ENCODE peak calls at places on chromosomes 1 and 21, in four cellular contexts. H, I, E and L are unnamed samples.

GRCh38 chr1:204821924-204822323 is 48.7 kb upstream of the NFASC start:
- DNase-seq in H (no peak), E (no peak), I (no peak), L (no peak)

GRCh38 chr21:34065015-34065414 is 8.4 kb upstream of the MRPS6 start:
- DNase-seq in H (no peak), I (no peak), E (no peak), L (no peak)

GRCh38 chr1:222443566-222443965 is 104.3 kb downstream of the HHIPL2 start:
- DNase-seq in H (no peak), I (no peak), E (no peak), L (no peak)

GRCh38 chr1:31725777-31726535 is 22.1 kb upstream of the COL16A1 start:
- DNase-seq in I (no peak), H (no peak), E (no peak), L (peak)

GRCh38 chr21:25963186-25963585 is 207.4 kb downstream of the APP start:
- DNase-seq in E (no peak), H (no peak), I (peak), L (no peak)

GRCh38 chr1:182149411-182149965 is 88.0 kb upstream of the ZNF648 start:
- DNase-seq in H (no peak), E (no peak), I (peak), L (no peak)

GRCh38 chr1:216140650-216141547 is 282.3 kb downstream of the USH2A start:
- DNase-seq in I (no peak), H (no peak), E (no peak), L (no peak)

GRCh38 chr1:227890451-227891222 is 57.1 kb downstream of the WNT9A start:
- DNase-seq in I (no peak), E (no peak), H (no peak), L (peak)

GRCh38 chr1:7390604-7391000 is 380.5 kb upstream of the VAMP3 start:
- DNase-seq in H (no peak), E (no peak), I (no peak), L (no peak)

GRCh38 chr1:25616080-25616931 is at the start of gene MAN1C1:
- DNase-seq in H (peak), I (peak), E (no peak), L (peak)

GRCh38 chr1:31238986-31239613 is 587 bp downstream of the NKAIN1 start:
- DNase-seq in H (no peak), E (no peak), I (peak), L (peak)

GRCh38 chr1:8415526-8416278 is 97.8 kb downstream of the SLC45A1 start:
- DNase-seq in E (no peak), H (no peak), I (no peak), L (no peak)

GRCh38 chr1:74733616-74734484 is 898 bp downstream of the TYW3 start:
- DNase-seq in E (no peak), I (peak), H (peak), L (peak)

GRCh38 chr1:27504588-27505419 is 14.8 kb upstream of the WASF2 start:
- DNase-seq in E (no peak), H (peak), I (no peak), L (peak)

GRCh38 chr1:53835491-53835890 is 2.6 kb downstream of the NDC1 start:
- DNase-seq in H (no peak), I (no peak), E (no peak), L (no peak)

GRCh38 chr1:222167111-222167510 is 380.8 kb downstream of the HHIPL2 start:
- DNase-seq in H (no peak), E (peak), I (peak), L (peak)

GRCh38 chr1:53024117-53024516 is 37.9 kb upstream of the PODN start:
- DNase-seq in H (no peak), I (no peak), E (no peak), L (no peak)

GRCh38 chr1:212261361-212261929 is 23.8 kb upstream of the PPP2R5A start:
- DNase-seq in I (no peak), E (no peak), H (no peak), L (no peak)

GRCh38 chr1:36866168-36866814 is 168.0 kb downstream of the GRIK3 start:
- DNase-seq in I (no peak), H (no peak), E (no peak), L (no peak)

GRCh38 chr1:194045416-194045815 is 859.0 kb upstream of the B3GALT2 start:
- DNase-seq in E (no peak), I (peak), H (no peak), L (no peak)

GRCh38 chr1:111988743-111989453 is 570 bp downstream of the KCND3 start:
- DNase-seq in I (no peak), H (no peak), E (no peak), L (peak)

GRCh38 chr1:72845342-72845741 is 563.0 kb upstream of the NEGR1 start:
- DNase-seq in H (peak), E (no peak), I (peak), L (no peak)

GRCh38 chr1:55724551-55725325 is 509.6 kb upstream of the USP24 start:
- DNase-seq in E (no peak), H (no peak), I (peak), L (no peak)

GRCh38 chr1:54787604-54788003 is 13.5 kb downstream of the TTC22 start:
- DNase-seq in I (no peak), E (no peak), H (no peak), L (no peak)

GRCh38 chr1:30734106-30734505 is 10.7 kb upstream of the MATN1 start:
- DNase-seq in I (no peak), H (no peak), E (no peak), L (no peak)

GRCh38 chr1:63317007-63317813 is 5.2 kb upstream of the FOXD3 start:
- DNase-seq in I (peak), H (peak), E (no peak), L (peak)

GRCh38 chr1:29162476-29163138 is 19.1 kb downstream of the SRSF4 start:
- DNase-seq in H (no peak), I (no peak), E (no peak), L (no peak)

GRCh38 chr1:223074427-223074826 is 68.6 kb downstream of the TLR5 start:
- DNase-seq in H (no peak), I (no peak), E (no peak), L (no peak)

GRCh38 chr1:227786673-227787512 is 28.6 kb upstream of the PRSS38 start:
- DNase-seq in E (no peak), H (no peak), I (no peak), L (peak)

GRCh38 chr1:77513839-77514763 is 168.4 kb downstream of the ZZZ3 start:
- DNase-seq in H (no peak), I (no peak), E (no peak), L (no peak)

GRCh38 chr1:181100015-181100905 is 11.8 kb downstream of the IER5 start:
- DNase-seq in E (no peak), H (peak), I (no peak), L (no peak)

GRCh38 chr1:111656093-111657017 is 36.8 kb downstream of the RAP1A start:
- DNase-seq in E (no peak), I (peak), H (peak), L (peak)

GRCh38 chr1:39269791-39270342 is 65.4 kb downstream of the MACF1 start:
- DNase-seq in I (peak), E (peak), H (peak), L (no peak)

GRCh38 chr1:232471250-232471649 is 158.7 kb downstream of the SIPA1L2 start:
- DNase-seq in H (no peak), E (no peak), I (no peak), L (no peak)

GRCh38 chr1:41955461-41956159 is 36.9 kb upstream of the HIVEP3 start:
- DNase-seq in I (peak), H (no peak), E (peak), L (no peak)

GRCh38 chr1:155250633-155251449 is 4.4 kb downstream of the ENTREP3 start:
- DNase-seq in H (peak), E (peak), I (peak), L (peak)

GRCh38 chr1:2412773-2413494 is 570 bp upstream of the PEX10 start:
- DNase-seq in H (peak), E (no peak), I (peak), L (peak)

GRCh38 chr1:172997941-172998361 is 52.8 kb downstream of the TNFSF18 start:
- DNase-seq in E (no peak), I (no peak), H (no peak), L (no peak)

DNA sequence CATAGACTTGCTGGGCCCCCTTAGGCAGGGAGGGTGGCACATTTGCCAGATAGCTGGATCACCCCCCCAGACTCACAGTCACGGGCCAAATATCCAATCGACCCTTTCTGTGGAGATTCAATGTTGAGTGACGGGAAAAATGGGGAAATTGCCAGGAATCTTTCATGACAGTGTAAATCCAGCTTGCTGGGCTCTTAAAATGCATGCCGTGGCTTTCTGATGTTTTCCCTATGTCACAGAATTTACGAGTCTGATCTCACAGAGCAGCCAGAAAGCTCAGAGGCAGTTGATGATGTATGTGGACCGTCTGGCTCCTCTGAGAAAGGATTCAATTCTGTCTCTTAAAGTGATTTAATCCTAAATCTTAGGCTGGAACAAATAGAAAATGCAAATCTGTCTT is 150.1 kb upstream of the ZNF644 start:
- DNase-seq in I (no peak), E (no peak), H (no peak), L (no peak)
- TF ChIP-seq SMC3 in I (no peak), E (no peak), H (no peak), L (no peak)

GRCh38 chr21:45854702-45855247 is 126.8 kb upstream of the COL6A1 start:
- DNase-seq in E (no peak), H (no peak), I (no peak), L (no peak)

GRCh38 chr21:45855248-45855801 is 126.2 kb upstream of the COL6A1 start:
- DNase-seq in I (no peak), H (no peak), E (no peak), L (no peak)

GRCh38 chr21:45856422-45856821 is 125.1 kb upstream of the COL6A1 start:
- DNase-seq in I (no peak), H (no peak), E (no peak), L (no peak)

GRCh38 chr21:45852886-45853400 is 128.6 kb upstream of the COL6A1 start:
- DNase-seq in E (no peak), I (no peak), H (no peak), L (no peak)

GRCh38 chr21:45853703-45854342 is 127.7 kb upstream of the COL6A1 start:
- DNase-seq in H (no peak), I (no peak), E (no peak), L (no peak)
- TF ChIP-seq PBX3 in H (no peak), I (no peak), E (no peak), L (no peak)

GRCh38 chr1:162397943-162398560 is 13.9 kb downstream of the SH2D1B start:
- DNase-seq in I (no peak), H (no peak), E (no peak), L (no peak)

GRCh38 chr1:162397039-162397448 is 14.9 kb downstream of the SH2D1B start:
- DNase-seq in H (no peak), I (peak), E (no peak), L (no peak)

GRCh38 chr1:162396201-162396906 is 14.8 kb downstream of the C1orf226 start:
- DNase-seq in E (no peak), H (no peak), I (no peak), L (no peak)

GRCh38 chr1:162400790-162401189 is 11.1 kb downstream of the SH2D1B start:
- DNase-seq in E (no peak), I (no peak), H (no peak), L (no peak)

GRCh38 chr1:162398999-162399580 is 12.8 kb downstream of the SH2D1B start:
- DNase-seq in H (no peak), E (no peak), I (no peak), L (no peak)
- TF ChIP-seq SMC3 in H (no peak), E (no peak), I (no peak), L (no peak)

DNA sequence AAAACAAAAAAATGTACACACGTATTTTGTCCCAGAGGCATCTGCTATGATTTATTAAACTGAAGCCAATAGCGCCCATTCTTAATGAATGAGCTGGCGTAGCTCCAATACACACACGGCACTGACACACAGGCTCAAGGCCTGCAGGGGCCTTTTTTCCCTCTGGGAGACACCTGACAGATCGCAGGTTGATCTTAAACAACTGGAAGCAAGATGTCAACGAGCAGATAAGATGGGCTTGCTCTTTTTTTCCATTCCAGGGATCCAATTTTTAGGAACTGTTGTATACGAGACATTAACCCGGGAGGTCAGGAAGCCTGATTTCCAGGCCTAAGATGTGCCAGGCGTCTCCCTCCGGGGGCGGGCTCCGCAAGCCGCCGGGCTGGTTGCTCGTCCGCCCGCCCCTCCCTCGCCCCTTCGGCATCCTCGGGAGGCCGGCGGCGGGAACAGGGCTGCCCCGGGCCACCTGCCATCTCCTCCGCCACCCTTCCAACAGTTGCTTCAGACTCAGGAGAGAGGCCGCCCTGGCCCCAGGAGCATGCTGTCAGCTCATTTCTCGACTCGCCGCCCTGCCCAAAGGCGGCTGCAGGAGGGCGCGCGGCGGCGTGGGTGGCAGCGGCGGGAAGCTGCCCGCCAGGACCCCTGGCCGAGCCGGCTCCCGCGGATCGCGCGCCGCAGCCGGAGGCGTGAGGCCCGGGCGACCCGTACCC is 725 bp downstream of the TTC13 start:
- DNase-seq in E (no peak), I (peak), H (peak), L (no peak)
- TF ChIP-seq PBX3 in E (no peak), I (no peak), H (no peak), L (no peak)

GRCh38 chr1:69436151-69436550 is 131.6 kb upstream of the LRRC7 start:
- DNase-seq in H (no peak), E (no peak), I (no peak), L (no peak)

DNA sequence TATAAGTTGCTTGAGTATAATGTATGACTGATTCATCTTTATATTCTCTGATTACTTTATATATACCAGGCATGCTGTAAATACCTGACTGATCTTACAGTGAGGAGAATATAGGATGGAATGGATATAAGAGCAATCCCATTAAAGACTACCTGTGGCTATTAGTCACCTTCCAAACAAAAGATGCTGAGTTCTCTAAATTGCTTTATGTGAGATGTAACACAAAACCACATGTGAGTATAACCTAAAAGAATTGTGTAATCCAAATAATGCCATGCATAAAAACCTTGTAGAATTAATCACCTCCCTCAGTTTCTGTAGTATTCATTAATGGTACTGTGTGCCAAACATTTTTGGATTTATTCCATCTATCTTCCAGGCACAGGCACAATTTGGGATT is 134.6 kb upstream of the LRRC7 start:
- DNase-seq in H (no peak), E (no peak), I (no peak), L (no peak)
- TF ChIP-seq SMC3 in H (no peak), E (no peak), I (no peak), L (no peak)

GRCh38 chr1:4046836-4047461 is 146.9 kb upstream of the C1orf174 start:
- DNase-seq in I (no peak), H (no peak), E (no peak), L (no peak)
- TF ChIP-seq PBX3 in I (no peak), H (no peak), E (no peak), L (no peak)

GRCh38 chr1:153242160-153242559 is 17.3 kb upstream of the LORICRIN start:
- DNase-seq in E (no peak), I (no peak), H (no peak), L (no peak)

GRCh38 chr1:153232553-153232952 is 15.2 kb downstream of the PRR9 start:
- DNase-seq in I (no peak), E (no peak), H (no peak), L (no peak)

GRCh38 chr1:153233448-153233847 is 16.1 kb downstream of the PRR9 start:
- DNase-seq in H (no peak), E (no peak), I (no peak), L (no peak)

DNA sequence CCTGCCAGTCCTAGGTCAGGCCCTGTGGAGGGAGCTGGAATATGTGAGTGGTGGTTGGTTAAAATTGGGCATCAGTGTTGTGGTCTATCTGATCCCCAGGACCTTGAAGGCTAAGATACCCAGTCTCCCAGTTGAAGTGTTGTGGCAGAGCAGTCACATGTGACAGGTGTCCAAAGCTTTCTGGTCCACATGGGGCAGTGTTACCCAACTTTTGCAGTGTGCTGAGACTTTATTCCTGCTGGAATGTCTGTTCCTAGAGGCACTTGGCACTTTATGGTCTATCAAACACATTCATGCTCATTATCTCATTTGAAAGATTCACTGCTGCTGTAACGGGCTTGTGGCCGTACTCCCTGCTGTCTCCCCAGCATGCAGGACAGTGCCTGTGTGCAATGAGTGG is 21.0 kb upstream of the LORICRIN start:
- DNase-seq in H (no peak), I (peak), E (no peak), L (no peak)
- TF ChIP-seq SMC3 in H (no peak), I (no peak), E (peak), L (no peak)

GRCh38 chr1:43348809-43349593 is 9.8 kb upstream of the CDC20 start:
- DNase-seq in H (peak), E (no peak), I (peak), L (peak)
- TF ChIP-seq PBX3 in H (no peak), E (no peak), I (no peak), L (no peak)

DNA sequence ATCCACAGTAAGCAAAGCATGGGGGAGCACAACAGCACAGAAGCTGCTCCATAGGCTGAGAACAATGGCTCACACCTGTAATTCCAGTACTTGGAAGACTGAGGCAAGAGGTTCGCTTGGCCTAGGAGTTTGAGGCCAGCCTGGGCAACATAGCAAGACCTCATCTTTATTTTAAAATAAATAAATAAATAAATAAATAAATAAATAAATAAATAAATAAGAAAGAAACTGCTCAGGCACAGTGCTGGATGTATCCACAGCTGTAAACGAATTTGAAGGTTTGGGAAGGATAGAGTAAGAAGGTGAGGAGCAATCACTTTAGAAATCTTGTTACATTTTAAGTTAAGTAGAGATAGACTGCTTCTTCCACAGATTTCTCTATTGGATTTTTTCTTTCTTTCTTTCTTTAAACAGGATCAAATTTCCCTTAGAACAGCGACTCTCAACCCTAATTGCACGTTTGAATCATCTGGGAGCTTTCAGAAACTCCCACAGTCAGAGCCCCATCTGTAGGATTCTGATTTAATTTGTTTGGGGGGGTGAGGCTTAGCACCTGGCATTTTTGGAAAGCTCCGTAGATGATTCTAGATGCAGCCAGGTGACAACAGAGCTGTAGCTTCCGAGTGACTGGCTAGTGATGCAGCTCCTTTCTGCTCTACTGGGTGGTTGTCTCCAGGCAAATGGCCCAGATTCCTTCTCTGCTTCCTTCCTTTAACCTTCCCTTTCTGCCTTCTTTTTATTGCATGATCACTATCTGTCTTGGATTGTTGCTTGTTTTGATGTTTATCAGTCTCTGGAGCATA is 53.5 kb downstream of the S1PR1 start:
- DNase-seq in E (no peak), H (no peak), I (no peak), L (no peak)
- TF ChIP-seq SMC3 in E (no peak), H (no peak), I (no peak), L (no peak)